ENCODE peak calls at places on chromosomes 12 and 14, in seven cellular contexts. C is PC-3; S is CD4-positive, CD25-positive, alpha-beta regulatory T cell; U is cardiac muscle cell; W is IMR-90; K is CD8-positive, alpha-beta memory T cell; Z is osteoblast. M is an unnamed sample.

GRCh38 chr12:28539691-28540323 is 349.6 kb downstream of the CCDC91 start:
- DNase-seq in C (peak; percentile 57), S (no peak), U (no peak), W (no peak), K (no peak), Z (no peak), M (no peak)

GRCh38 chr12:41096797-41097196 is 91.3 kb upstream of the PDZRN4 start:
- DNase-seq in C (no peak), S (no peak), U (no peak), W (no peak), K (no peak), Z (no peak), M (no peak)

GRCh38 chr14:56195219-56195618 is 77.0 kb downstream of the PELI2 start:
- DNase-seq in C (no peak), S (no peak), U (no peak), W (no peak), K (no peak), Z (no peak), M (no peak)

GRCh38 chr14:70934502-70935134 is 27.4 kb downstream of the PCNX1 start:
- DNase-seq in C (no peak), S (peak; percentile 43), U (peak; percentile 58), W (peak; percentile 71), K (no peak), Z (peak; percentile 72), M (no peak)

GRCh38 chr12:86229772-86230171 is 26.4 kb downstream of the MGAT4C start:
- DNase-seq in C (no peak), S (no peak), U (no peak), W (no peak), K (no peak), Z (no peak), M (no peak)

GRCh38 chr14:35155962-35156361 is 33.6 kb downstream of the PRORP start:
- DNase-seq in C (peak; percentile 27), S (no peak), U (peak; percentile 65), W (peak; percentile 79), K (no peak), Z (no peak), M (no peak)

GRCh38 chr12:3976351-3976938 is 103.2 kb upstream of the PARP11 start:
- DNase-seq in C (no peak), S (no peak), U (no peak), W (no peak), K (no peak), Z (no peak), M (no peak)

GRCh38 chr12:65778268-65779090 is 45.8 kb upstream of the HMGA2 start:
- DNase-seq in C (peak; percentile 70), S (no peak), U (peak; percentile 41), W (peak; percentile 73), K (no peak), Z (peak; percentile 27), M (no peak)

GRCh38 chr14:104803280-104803915 is 2.5 kb downstream of the ZBTB42 start:
- DNase-seq in C (no peak), S (no peak), U (no peak), W (no peak), K (no peak), Z (peak; percentile 96), M (no peak)

GRCh38 chr14:65658202-65658601 is 245.7 kb downstream of the FUT8 start:
- DNase-seq in C (peak; percentile 85), S (no peak), U (peak; percentile 18), W (peak; percentile 81), K (no peak), Z (no peak), M (no peak)

GRCh38 chr14:58426819-58427288 is 477 bp downstream of the TIMM9 start:
- DNase-seq in C (no peak), S (no peak), U (peak; percentile 80), W (peak; percentile 65), K (peak; percentile 54), Z (peak; percentile 71), M (no peak)

GRCh38 chr12:16229676-16230075 is 47.8 kb downstream of the SLC15A5 start:
- DNase-seq in C (no peak), S (no peak), U (peak; percentile 19), W (no peak), K (no peak), Z (no peak), M (no peak)

GRCh38 chr12:63917864-63918742 is 73.6 kb downstream of the SRGAP1 start:
- DNase-seq in C (peak; percentile 99), S (no peak), U (peak; percentile 98), W (peak; percentile 96), K (no peak), Z (peak; percentile 58), M (no peak)

GRCh38 chr12:115444336-115444735 is 760.4 kb upstream of the TBX3 start:
- DNase-seq in C (no peak), S (no peak), U (no peak), W (no peak), K (no peak), Z (no peak), M (no peak)

GRCh38 chr12:124681779-124682391 is 114.5 kb upstream of the NCOR2 start:
- DNase-seq in C (peak; percentile 75), S (no peak), U (peak; percentile 59), W (peak; percentile 95), K (no peak), Z (peak; percentile 91), M (no peak)

DNA sequence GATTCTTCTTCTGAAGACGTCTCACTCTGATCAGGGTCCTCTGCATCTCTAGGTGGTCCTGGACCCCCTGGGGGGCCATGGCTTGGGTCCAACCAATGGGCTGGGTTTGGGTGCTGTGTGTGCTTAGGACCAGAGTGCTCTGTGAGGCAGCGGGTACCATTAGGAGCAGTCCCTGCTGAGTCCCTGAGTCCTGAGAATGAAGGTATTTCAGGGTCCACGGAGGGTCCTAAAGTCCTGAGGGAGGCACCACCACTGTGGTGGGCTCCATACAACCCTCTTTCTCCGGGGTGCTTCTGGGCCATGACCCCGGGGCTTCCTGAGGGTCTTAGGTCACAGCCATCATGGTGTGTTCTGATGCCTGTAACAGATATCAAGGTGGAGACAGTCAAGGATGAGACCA is 1.0 kb downstream of the DNAJC14 start:
- DNase-seq in C (no peak), S (no peak), U (no peak), W (no peak), K (no peak), Z (no peak), M (no peak)
- H3K4me3 ChIP-seq in C (peak overlapping the region; percentile 83), S (peak overlapping the region; percentile 64), U (no peak overlapping the region), W (peak overlapping the region; percentile 78), K (peak overlapping the region; percentile 96), Z (peak overlapping the region; percentile 82), M (no peak overlapping the region)

DNA sequence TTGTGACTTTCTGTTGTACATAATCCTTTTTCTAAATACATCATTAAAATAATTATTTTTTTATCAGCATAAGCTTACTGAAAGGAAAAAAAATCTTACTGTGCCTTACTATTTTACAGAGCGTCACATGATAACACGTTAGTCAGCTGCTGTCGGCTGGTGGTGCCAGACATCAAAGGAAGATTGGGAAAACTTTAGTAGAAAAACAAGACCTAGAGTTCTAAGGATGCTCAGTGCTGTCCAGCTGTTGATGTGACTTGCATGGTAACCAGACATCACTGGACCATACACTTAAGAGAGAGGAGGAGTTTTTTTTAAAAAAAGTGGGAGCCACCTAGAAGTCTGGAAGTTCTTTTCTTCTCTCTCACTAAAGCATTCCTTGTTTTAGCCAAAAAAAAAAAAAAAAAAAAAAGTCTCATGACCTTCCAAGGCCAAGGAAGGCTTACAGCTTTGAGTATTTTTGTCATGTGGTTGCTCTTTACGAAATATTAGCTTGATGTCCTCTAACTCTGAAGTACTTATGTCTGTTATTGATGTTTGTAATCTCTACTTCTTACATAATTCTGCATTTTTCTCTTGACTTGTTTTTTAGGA is 4.5 kb downstream of the RASSF8 start:
- DNase-seq in C (no peak), S (no peak), U (peak; percentile 51), W (no peak), K (no peak), Z (no peak), M (no peak)
- H3K4me1 ChIP-seq in C (peaks cover 16% of the 10 kb centered on the region), S (peaks cover 7% of the 10 kb centered on the region), U (peaks cover 27% of the 10 kb centered on the region), W (peaks cover 6% of the 10 kb centered on the region), K (peaks cover 4% of the 10 kb centered on the region), Z (peaks cover 14% of the 10 kb centered on the region), M (peaks cover 3% of the 10 kb centered on the region)

DNA sequence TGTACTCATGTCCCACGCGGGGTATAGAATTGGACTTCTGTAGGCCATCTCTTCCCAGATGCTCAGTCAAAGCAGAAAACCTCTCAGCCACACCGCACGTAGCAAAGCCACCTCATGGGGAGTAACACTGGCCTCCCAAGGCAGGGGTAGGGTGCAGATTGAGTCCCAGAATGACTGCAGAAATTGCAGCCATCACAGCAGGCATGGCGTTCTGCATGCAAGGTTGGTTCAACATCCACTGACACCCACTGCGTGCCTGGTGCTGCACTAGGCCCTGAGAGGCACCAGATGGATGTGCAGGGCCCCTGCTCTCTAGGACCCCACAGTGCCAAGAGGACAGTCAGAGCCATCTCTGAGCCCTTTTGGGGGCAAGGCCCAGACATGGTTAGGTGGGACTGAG is 39.9 kb downstream of the RAB35 start:
- DNase-seq in C (no peak), S (no peak), U (no peak), W (no peak), K (no peak), Z (no peak), M (no peak)
- H3K27ac ChIP-seq in C (no peak overlapping the region), S (no peak overlapping the region), U (no peak overlapping the region), W (no peak overlapping the region), K (no peak overlapping the region), Z (no peak overlapping the region), M (no peak overlapping the region)

GRCh38 chr14:21267431-21267845 is 1.8 kb downstream of the HNRNPC start:
- DNase-seq in C (peak; percentile 27), S (no peak), U (peak; percentile 30), W (no peak), K (no peak), Z (no peak), M (no peak)
- H3K4me3 ChIP-seq in C (peak overlapping the region; percentile 97), S (peak overlapping the region; percentile 98), U (peak overlapping the region; percentile 83), W (peak overlapping the region; percentile 93), K (peak overlapping the region; percentile 94), Z (peak overlapping the region; percentile 100), M (peak overlapping the region; percentile 89)

GRCh38 chr12:49088932-49089330 is 5.7 kb downstream of the DHH start:
- DNase-seq in C (no peak), S (no peak), U (no peak), W (no peak), K (no peak), Z (peak; percentile 81), M (no peak)
- H3K4me1 ChIP-seq in C (peaks cover 27% of the 10 kb centered on the region), S (peaks cover 54% of the 10 kb centered on the region), U (peaks cover 6% of the 10 kb centered on the region), W (peaks cover 9% of the 10 kb centered on the region), K (peaks cover 51% of the 10 kb centered on the region), Z (peaks cover 11% of the 10 kb centered on the region), M (peaks cover 11% of the 10 kb centered on the region)

GRCh38 chr14:31990183-31990862 is 86.8 kb upstream of the ARHGAP5 start:
- DNase-seq in C (no peak), S (no peak), U (peak; percentile 47), W (no peak), K (no peak), Z (peak; percentile 22), M (no peak)
- H3K27ac ChIP-seq in C (peak overlapping the region; percentile 75), S (no peak overlapping the region), U (no peak overlapping the region), W (no peak overlapping the region), K (no peak overlapping the region), Z (no peak overlapping the region), M (no peak overlapping the region)

GRCh38 chr14:69637503-69638030 is 26.2 kb downstream of the SUSD6 start:
- DNase-seq in C (no peak), S (no peak), U (no peak), W (no peak), K (no peak), Z (no peak), M (no peak)
- H3K4me3 ChIP-seq in C (no peak overlapping the region), S (peak overlapping the region; percentile 69), U (no peak overlapping the region), W (no peak overlapping the region), K (no peak overlapping the region), Z (no peak overlapping the region), M (no peak overlapping the region)